ENCODE peak calls at places on chromosomes 5 and 9, in eight cellular contexts. C is A673; V is RWPE2; Q is iris pigment epithelial cell; G is amniotic stem cell; A is T-cell; W is activated CD8-positive, alpha-beta memory T cell treated with anti-CD3 and anti-CD28 coated beads for 48 hours; U is renal cortical epithelial cell. E is an unnamed sample.

GRCh38 chr5:151600069-151600665 is 9.0 kb upstream of the FAT2 start:
- DNase-seq in C (no peak), V (no peak), Q (no peak), G (no peak), A (no peak), W (no peak), U (no peak), E (no peak)

GRCh38 chr9:19378154-19378553 is 1.9 kb downstream of the RPS6 start:
- DNase-seq in C (no peak), V (no peak), Q (no peak), G (no peak), A (no peak), W (no peak), U (no peak), E (no peak)

GRCh38 chr9:38423939-38424843 is at the start of gene IGFBPL1:
- DNase-seq in C (peak; percentile 23), V (no peak), Q (peak; percentile 16), G (no peak), A (no peak), W (no peak), U (no peak), E (no peak)

GRCh38 chr9:85713897-85714296 is 27.9 kb downstream of the AGTPBP1 start:
- DNase-seq in C (no peak), V (no peak), Q (no peak), G (no peak), A (no peak), W (no peak), U (no peak), E (no peak)

GRCh38 chr5:173697931-173698579 is 81.6 kb upstream of the BOD1 start:
- DNase-seq in C (no peak), V (no peak), Q (no peak), G (no peak), A (no peak), W (no peak), U (no peak), E (no peak)

GRCh38 chr5:3828761-3829160 is 233.1 kb downstream of the IRX1 start:
- DNase-seq in C (no peak), V (no peak), Q (no peak), G (no peak), A (no peak), W (no peak), U (no peak), E (no peak)

GRCh38 chr9:119195521-119195920 is 173.7 kb downstream of the BRINP1 start:
- DNase-seq in C (no peak), V (no peak), Q (no peak), G (no peak), A (no peak), W (no peak), U (no peak), E (no peak)

GRCh38 chr5:58466939-58467338 is 7.1 kb upstream of the PLK2 start:
- DNase-seq in C (peak; percentile 43), V (no peak), Q (peak; percentile 84), G (no peak), A (no peak), W (no peak), U (peak; percentile 65), E (peak; percentile 64)

GRCh38 chr5:127909078-127909477 is 174.5 kb upstream of the SLC12A2 start:
- DNase-seq in C (peak; percentile 27), V (no peak), Q (peak; percentile 66), G (no peak), A (no peak), W (no peak), U (peak; percentile 72), E (peak; percentile 12)

GRCh38 chr9:88628811-88629210 is 93.8 kb downstream of the NXNL2 start:
- DNase-seq in C (no peak), V (no peak), Q (no peak), G (no peak), A (no peak), W (no peak), U (no peak), E (no peak)

GRCh38 chr9:81741103-81741502 is 51.8 kb upstream of the TLE1 start:
- DNase-seq in C (no peak), V (no peak), Q (no peak), G (no peak), A (no peak), W (no peak), U (no peak), E (no peak)

GRCh38 chr5:72160299-72160698 is 53.0 kb downstream of the MAP1B start:
- DNase-seq in C (no peak), V (no peak), Q (peak; percentile 93), G (no peak), A (no peak), W (no peak), U (peak; percentile 57), E (no peak)

GRCh38 chr5:95759634-95760033 is 28.5 kb downstream of the RHOBTB3 start:
- DNase-seq in C (no peak), V (no peak), Q (peak; percentile 93), G (no peak), A (no peak), W (no peak), U (peak; percentile 93), E (no peak)

GRCh38 chr9:35829084-35829763 is at the start of gene TMEM8B:
- DNase-seq in C (peak; percentile 96), V (peak; percentile 95), Q (peak; percentile 93), G (peak; percentile 93), A (peak; percentile 93), W (peak; percentile 81), U (peak; percentile 81), E (peak; percentile 79)

GRCh38 chr9:83630938-83631457 is 8.1 kb downstream of the IDNK start:
- DNase-seq in C (peak; percentile 68), V (no peak), Q (peak; percentile 36), G (no peak), A (no peak), W (no peak), U (no peak), E (no peak)

GRCh38 chr5:69042915-69043795 is 50.7 kb upstream of the SLC30A5 start:
- DNase-seq in C (peak; percentile 94), V (no peak), Q (peak; percentile 94), G (peak; percentile 59), A (peak; percentile 76), W (peak; percentile 32), U (peak; percentile 91), E (peak; percentile 64)

GRCh38 chr5:86570427-86571083 is 47.2 kb upstream of the COX7C start:
- DNase-seq in C (no peak), V (no peak), Q (no peak), G (no peak), A (no peak), W (no peak), U (peak; percentile 12), E (no peak)

GRCh38 chr9:16593746-16594145 is 276.7 kb downstream of the BNC2 start:
- DNase-seq in C (no peak), V (no peak), Q (no peak), G (no peak), A (no peak), W (no peak), U (no peak), E (no peak)

GRCh38 chr9:133657120-133657661 is 21.0 kb downstream of the DBH start:
- DNase-seq in C (no peak), V (no peak), Q (peak; percentile 9), G (no peak), A (peak; percentile 12), W (no peak), U (no peak), E (no peak)

GRCh38 chr9:123268240-123268949 is at the start of gene STRBP:
- DNase-seq in C (peak; percentile 94), V (peak; percentile 83), Q (peak; percentile 71), G (peak; percentile 70), A (peak; percentile 95), W (peak; percentile 85), U (peak; percentile 45), E (peak; percentile 87)

GRCh38 chr5:56278267-56278826 is 45.2 kb upstream of the ANKRD55 start:
- DNase-seq in C (no peak), V (no peak), Q (peak; percentile 77), G (no peak), A (no peak), W (no peak), U (peak; percentile 99), E (no peak)

GRCh38 chr5:120463026-120463770 is 902 bp upstream of the PRR16 start:
- DNase-seq in C (no peak), V (no peak), Q (no peak), G (no peak), A (no peak), W (no peak), U (no peak), E (no peak)

GRCh38 chr5:14061106-14061505 is 82.0 kb upstream of the TRIO start:
- DNase-seq in C (no peak), V (no peak), Q (no peak), G (no peak), A (no peak), W (no peak), U (no peak), E (no peak)

GRCh38 chr5:74433255-74434123 is 207.0 kb downstream of the ENC1 start:
- DNase-seq in C (peak; percentile 91), V (no peak), Q (peak; percentile 31), G (no peak), A (no peak), W (no peak), U (peak; percentile 54), E (peak; percentile 62)

GRCh38 chr9:89863837-89864236 is 259.0 kb downstream of the GADD45G start:
- DNase-seq in C (no peak), V (no peak), Q (no peak), G (no peak), A (no peak), W (no peak), U (no peak), E (no peak)

GRCh38 chr5:123514615-123515355 is 2.8 kb downstream of the CSNK1G3 start:
- DNase-seq in C (no peak), V (no peak), Q (peak; percentile 9), G (no peak), A (no peak), W (no peak), U (no peak), E (no peak)

GRCh38 chr5:154176191-154176590 is 14.3 kb upstream of the GALNT10 start:
- DNase-seq in C (peak; percentile 30), V (no peak), Q (peak; percentile 67), G (no peak), A (no peak), W (no peak), U (no peak), E (no peak)

GRCh38 chr9:88651682-88652633 is 117.0 kb downstream of the NXNL2 start:
- DNase-seq in C (peak; percentile 83), V (peak; percentile 86), Q (peak; percentile 99), G (peak; percentile 97), A (no peak), W (no peak), U (peak; percentile 87), E (no peak)

GRCh38 chr5:75260708-75261107 is 24.0 kb upstream of the ANKRD31 start:
- DNase-seq in C (no peak), V (no peak), Q (no peak), G (no peak), A (no peak), W (no peak), U (peak; percentile 92), E (no peak)

GRCh38 chr5:53095931-53096525 is 13.5 kb downstream of the MOCS2 start:
- DNase-seq in C (peak; percentile 72), V (no peak), Q (peak; percentile 64), G (no peak), A (peak; percentile 65), W (no peak), U (peak; percentile 64), E (peak; percentile 16)

GRCh38 chr9:89530721-89531120 is 32.8 kb upstream of the SEMA4D start:
- DNase-seq in C (no peak), V (no peak), Q (no peak), G (no peak), A (no peak), W (no peak), U (no peak), E (no peak)

GRCh38 chr9:935348-935965 is 41.0 kb upstream of the DMRT3 start:
- DNase-seq in C (no peak), V (no peak), Q (peak; percentile 31), G (no peak), A (no peak), W (no peak), U (peak; percentile 42), E (no peak)

GRCh38 chr5:38929838-38930237 is 84.0 kb downstream of the OSMR start:
- DNase-seq in C (no peak), V (no peak), Q (no peak), G (no peak), A (no peak), W (no peak), U (no peak), E (no peak)

GRCh38 chr9:112711050-112711689 is 6.7 kb downstream of the INIP start:
- DNase-seq in C (peak; percentile 58), V (no peak), Q (peak; percentile 66), G (peak; percentile 58), A (no peak), W (no peak), U (peak; percentile 48), E (no peak)